ENCODE peak calls at places on chromosomes 11 and 22, in ten cellular contexts. W is CD8-positive, alpha-beta memory T cell; H is right lobe of liver; T is H1; Y is IMR-90; G is small intestine; X is stomach; Q is mesenchymal stem cell; D is psoas muscle; L is neural progenitor cell. A is an unnamed sample.

GRCh38 chr11:134486704-134487103 is 74.7 kb upstream of the B3GAT1 start:
- DNase-seq in G (no peak), Y (no peak), W (no peak), L (no peak), H (no peak), X (no peak), D (no peak), Q (no peak), T (no peak), A (no peak)

GRCh38 chr22:29717789-29718188 is 2.0 kb upstream of the CABP7 start:
- DNase-seq in D (no peak), W (no peak), T (no peak), Y (no peak), G (no peak), Q (no peak), H (no peak), L (no peak), X (no peak), A (no peak)

GRCh38 chr11:19499999-19500398 is 212.6 kb upstream of the NAV2 start:
- DNase-seq in Q (no peak), X (no peak), T (no peak), G (no peak), L (no peak), W (no peak), Y (peak; percentile 68), D (no peak), H (no peak), A (no peak)

GRCh38 chr22:38316340-38317236 is 645 bp downstream of the CSNK1E start:
- DNase-seq in X (peak; percentile 66), Y (peak; percentile 51), W (peak; percentile 40), G (peak; percentile 47), H (peak; percentile 65), L (peak; percentile 70), Q (peak; percentile 74), D (peak; percentile 85), T (peak; percentile 66), A (peak; percentile 81)

GRCh38 chr22:25062378-25063095 is 110.0 kb downstream of the KIAA1671 start:
- DNase-seq in D (peak; percentile 1), X (no peak), L (no peak), G (peak; percentile 62), T (no peak), W (peak; percentile 76), Q (peak; percentile 18), Y (no peak), H (no peak), A (peak; percentile 56)

GRCh38 chr22:24186352-24186740 is 5.1 kb downstream of the SUSD2 start:
- DNase-seq in Y (no peak), W (no peak), L (no peak), Q (no peak), X (no peak), D (peak; percentile 37), H (no peak), G (no peak), T (no peak), A (no peak)

GRCh38 chr22:43094085-43094484 is 4.9 kb upstream of the TTLL1 start:
- DNase-seq in Y (peak; percentile 18), X (peak; percentile 53), G (peak; percentile 64), Q (no peak), W (no peak), H (peak; percentile 47), T (no peak), L (no peak), D (no peak), A (no peak)

GRCh38 chr11:134901955-134902707 is 490.1 kb upstream of the B3GAT1 start:
- DNase-seq in Y (no peak), L (no peak), Q (no peak), D (no peak), W (no peak), H (no peak), X (no peak), G (no peak), T (no peak), A (no peak)

GRCh38 chr11:9095421-9095820 is 4.0 kb upstream of the SCUBE2 start:
- DNase-seq in Y (no peak), D (no peak), Q (no peak), W (no peak), X (no peak), G (no peak), T (peak; percentile 63), L (no peak), H (no peak), A (no peak)

GRCh38 chr11:116454020-116454645 is 318.7 kb downstream of the BUD13 start:
- DNase-seq in D (no peak), W (no peak), Y (peak; percentile 27), L (peak; percentile 60), X (peak; percentile 49), G (peak; percentile 82), T (peak; percentile 78), Q (peak; percentile 0), H (peak; percentile 41), A (peak; percentile 52)

GRCh38 chr11:10646005-10646404 is 47.5 kb downstream of the IRAG1 start:
- DNase-seq in W (no peak), G (no peak), T (no peak), H (no peak), X (no peak), L (no peak), Q (no peak), D (no peak), Y (no peak), A (no peak)

DNA sequence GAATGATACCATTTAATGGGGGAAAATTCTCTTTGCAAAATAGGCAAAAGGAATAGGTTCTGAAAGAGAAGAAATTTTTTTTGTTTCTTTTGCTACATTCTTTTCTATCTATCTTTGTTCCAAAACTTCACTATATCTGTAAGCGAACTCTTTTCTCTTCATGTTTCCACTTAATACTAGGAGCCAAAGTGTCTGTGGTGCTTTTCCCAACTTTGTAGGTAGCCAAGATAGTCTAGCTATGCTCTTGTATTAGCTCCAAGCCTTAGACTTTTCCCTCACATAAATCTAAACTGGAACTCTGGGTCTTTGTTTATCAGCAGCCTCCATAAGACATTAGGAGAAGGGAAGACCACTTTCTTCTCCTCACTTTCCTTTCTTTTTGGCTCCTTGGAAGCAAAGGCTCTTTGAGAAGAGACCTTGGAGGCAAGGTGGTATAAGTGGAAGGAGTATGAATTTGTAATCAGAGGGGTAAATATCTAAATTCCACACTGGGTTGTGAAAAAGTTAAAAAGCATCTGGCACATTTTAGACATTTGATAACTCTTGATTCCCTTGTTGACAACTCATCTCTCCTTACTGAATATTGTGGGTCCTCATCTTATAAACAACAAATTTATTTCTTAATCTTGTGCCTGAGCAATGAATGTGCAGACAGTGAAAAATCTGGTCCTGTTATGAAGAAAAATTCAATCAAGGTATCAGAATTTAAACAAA is 130.0 kb downstream of the EHF start:
- DNase-seq in L (no peak), W (no peak), G (no peak), Y (no peak), X (no peak), T (no peak), Q (no peak), D (no peak), H (no peak), A (no peak)
- H3K27ac ChIP-seq in L (no peak overlapping the region), W (no peak overlapping the region), G (no peak overlapping the region), Y (no peak overlapping the region), X (peak overlapping the region; percentile 84), T (no peak overlapping the region), Q (no peak overlapping the region), D (no peak overlapping the region), H (no peak overlapping the region), A (no peak overlapping the region)

GRCh38 chr11:34296412-34296811 is 61.4 kb downstream of the ABTB2 start:
- DNase-seq in D (no peak), W (no peak), L (no peak), X (no peak), Q (no peak), T (no peak), G (no peak), Y (no peak), H (no peak), A (no peak)

GRCh38 chr11:34302046-34302921 is 55.5 kb downstream of the ABTB2 start:
- DNase-seq in Q (peak; percentile 92), W (no peak), Y (peak; percentile 98), T (no peak), D (no peak), G (no peak), L (no peak), X (no peak), H (no peak), A (no peak)

GRCh38 chr11:34300571-34301295 is 57.1 kb downstream of the ABTB2 start:
- DNase-seq in W (no peak), H (no peak), L (no peak), Y (no peak), X (no peak), D (no peak), T (no peak), Q (no peak), G (no peak), A (no peak)

GRCh38 chr11:34299962-34300350 is 57.9 kb downstream of the ABTB2 start:
- DNase-seq in G (no peak), W (no peak), L (no peak), Q (no peak), H (no peak), D (no peak), Y (no peak), X (no peak), T (no peak), A (no peak)

GRCh38 chr11:34299284-34299961 is 58.4 kb downstream of the ABTB2 start:
- DNase-seq in Q (no peak), Y (no peak), X (no peak), L (peak; percentile 64), G (no peak), H (no peak), D (no peak), W (no peak), T (no peak), A (no peak)
- H3K36me3 ChIP-seq in Q (no peaks in the 10 kb centered on the region), Y (no peaks in the 10 kb centered on the region), X (no peaks in the 10 kb centered on the region), L (no peaks in the 10 kb centered on the region), G (no peaks in the 10 kb centered on the region), H (no peaks in the 10 kb centered on the region), D (no peaks in the 10 kb centered on the region), W (no peaks in the 10 kb centered on the region), T (no peaks in the 10 kb centered on the region), A (peaks cover 2% of the 10 kb centered on the region)

DNA sequence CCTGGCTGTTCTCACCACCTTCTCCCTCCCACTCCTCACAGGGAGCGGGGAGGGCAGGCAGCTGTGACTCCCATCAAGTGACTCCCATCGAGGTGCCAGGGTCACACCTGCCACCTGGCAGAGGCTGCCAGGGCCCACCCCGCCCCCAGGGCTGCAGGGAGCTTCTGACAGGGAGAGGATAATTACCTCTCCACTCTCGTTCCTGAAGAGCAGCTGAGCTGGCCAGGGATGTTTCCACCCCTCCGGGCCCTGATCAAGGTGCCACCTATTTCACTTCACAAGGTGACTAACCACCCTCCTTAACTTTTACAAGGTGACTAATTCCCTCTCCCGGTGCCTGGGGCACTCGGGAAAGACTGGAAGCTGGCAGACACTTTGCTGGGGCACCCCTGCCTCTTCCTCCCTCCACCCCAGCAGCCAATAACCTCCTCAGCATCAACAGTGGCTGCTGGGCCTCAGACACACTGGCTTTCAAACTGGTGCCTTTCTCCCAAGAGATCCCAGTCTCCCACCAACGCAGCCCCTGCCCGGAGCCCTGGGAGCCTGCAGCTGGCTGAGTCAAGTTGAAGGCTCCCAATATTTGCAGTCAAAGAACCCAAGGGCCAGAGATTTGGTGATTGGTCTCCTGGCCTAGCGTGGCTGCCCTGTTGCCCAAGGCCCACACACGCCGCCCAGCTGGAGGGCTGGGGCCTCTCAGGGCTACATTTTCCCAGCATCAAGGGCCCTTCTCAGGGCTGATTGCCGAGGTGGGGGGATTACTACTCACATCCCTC is 22.0 kb upstream of the MYRF start:
- DNase-seq in L (no peak), D (no peak), H (no peak), W (no peak), Y (no peak), X (no peak), Q (no peak), T (no peak), G (peak; percentile 5), A (no peak)
- H3K4me3 ChIP-seq in L (no peak overlapping the region), D (no peak overlapping the region), H (no peak overlapping the region), W (no peak overlapping the region), Y (no peak overlapping the region), X (no peak overlapping the region), Q (no peak overlapping the region), T (no peak overlapping the region), G (no peak overlapping the region), A (no peak overlapping the region)

GRCh38 chr22:47012589-47013365 is 250.3 kb downstream of the TBC1D22A start:
- DNase-seq in Q (peak; percentile 61), Y (peak; percentile 77), W (no peak), G (no peak), H (no peak), T (no peak), D (no peak), L (no peak), X (no peak), A (no peak)
- H3K27ac ChIP-seq in Q (no peak overlapping the region), Y (no peak overlapping the region), W (no peak overlapping the region), G (no peak overlapping the region), H (no peak overlapping the region), T (no peak overlapping the region), D (no peak overlapping the region), L (no peak overlapping the region), X (no peak overlapping the region), A (no peak overlapping the region)

A was measured in aorta.